ENCODE peak calls at places on chromosomes 4 and X, in eight cellular contexts. L is ovary, P is fibroblast of pulmonary artery, M is coronary artery, B is HCT116, K is left lung, W is NT2/D1, U is HFF-Myc. V is an unnamed sample.

GRCh38 chr4:110418641-110419040 is 57.3 kb upstream of the ENPEP start:
- DNase-seq in P (no peak), B (no peak), U (no peak), L (no peak), W (no peak), K (peak), M (no peak), V (no peak)

GRCh38 chrX:118637997-118638396 is 89.4 kb upstream of the IL13RA1 start:
- DNase-seq in P (peak), W (no peak), U (no peak), B (no peak), K (no peak), M (no peak), L (no peak), V (peak)

GRCh38 chrX:109776432-109776831 is 43.4 kb upstream of the ACSL4 start:
- DNase-seq in W (no peak), P (no peak), U (no peak), B (no peak), K (no peak), L (no peak), M (no peak), V (no peak)

GRCh38 chr4:148563684-148564083 is 121.5 kb upstream of the NR3C2 start:
- DNase-seq in W (no peak), U (no peak), P (no peak), B (no peak), M (no peak), K (no peak), L (no peak), V (no peak)

GRCh38 chr4:180542445-180543100 is 1700.6 kb upstream of the TENM3 start:
- DNase-seq in P (peak), U (no peak), M (no peak), L (no peak), B (peak), K (no peak), W (no peak), V (peak)

GRCh38 chr4:8891646-8892555 is 20.3 kb upstream of the HMX1 start:
- DNase-seq in M (no peak), B (no peak), K (no peak), W (no peak), L (no peak), P (no peak), U (no peak), V (no peak)

GRCh38 chr4:80362578-80363181 is 27.1 kb downstream of the CFAP299 start:
- DNase-seq in L (peak), P (peak), K (peak), W (peak), M (no peak), U (no peak), B (peak), V (peak)

GRCh38 chr4:174365018-174365587 is 81.4 kb downstream of the CEP44 start:
- DNase-seq in B (peak), K (no peak), U (no peak), L (no peak), W (peak), P (peak), M (no peak), V (peak)

GRCh38 chr4:173991321-173991720 is 292.1 kb downstream of the FBXO8 start:
- DNase-seq in B (no peak), U (no peak), P (no peak), M (no peak), W (no peak), L (no peak), K (no peak), V (no peak)

GRCh38 chr4:168264903-168265302 is 53.6 kb downstream of the DDX60 start:
- DNase-seq in K (no peak), L (no peak), M (no peak), U (no peak), W (no peak), P (no peak), B (no peak), V (no peak)

GRCh38 chr4:80922951-80923350 is 107.6 kb upstream of the BMP3 start:
- DNase-seq in U (no peak), P (no peak), K (no peak), L (no peak), W (no peak), M (no peak), B (no peak), V (no peak)

GRCh38 chr4:150976478-150977118 is 38.5 kb downstream of the LRBA start:
- DNase-seq in B (no peak), U (no peak), L (no peak), P (no peak), M (no peak), K (no peak), W (no peak), V (no peak)

GRCh38 chrX:40245411-40246140 is 147.8 kb upstream of the BCOR start:
- DNase-seq in P (peak), U (no peak), B (no peak), M (no peak), W (no peak), K (no peak), L (peak), V (no peak)

GRCh38 chrX:1462596-1463251 is 10.0 kb upstream of the ASMTL start:
- DNase-seq in P (peak), W (no peak), L (no peak), K (no peak), U (no peak), M (peak), B (no peak), V (peak)

GRCh38 chr4:181971973-181972372 is 271.2 kb upstream of the TENM3 start:
- DNase-seq in W (no peak), L (no peak), P (peak), M (no peak), B (no peak), K (no peak), U (no peak), V (peak)

GRCh38 chr4:56650259-56651070 is 30.6 kb downstream of the HOPX start:
- DNase-seq in U (no peak), M (no peak), P (no peak), B (no peak), K (no peak), L (no peak), W (no peak), V (no peak)

GRCh38 chr4:101730291-101731117 is 60.0 kb upstream of the BANK1 start:
- DNase-seq in B (peak), P (peak), K (peak), W (peak), U (peak), M (no peak), L (peak), V (peak)

GRCh38 chrX:8607326-8607725 is 124.6 kb downstream of the ANOS1 start:
- DNase-seq in U (no peak), W (no peak), B (no peak), K (no peak), P (peak), L (no peak), M (no peak), V (no peak)

GRCh38 chr4:71614626-71615025 is 169.3 kb downstream of the GC start:
- DNase-seq in W (no peak), K (no peak), B (no peak), M (no peak), L (no peak), P (no peak), U (no peak), V (no peak)

GRCh38 chr4:138406881-138407280 is 164.7 kb upstream of the SLC7A11 start:
- DNase-seq in M (no peak), W (no peak), K (no peak), L (no peak), U (no peak), P (peak), B (no peak), V (peak)

GRCh38 chr4:1488357-1488756 is 82.1 kb upstream of the NKX1-1 start:
- DNase-seq in K (peak), M (no peak), P (no peak), U (no peak), B (no peak), W (no peak), L (no peak), V (no peak)

GRCh38 chrX:16664059-16664458 is 14.1 kb downstream of the S100G start:
- DNase-seq in W (no peak), U (no peak), K (no peak), L (no peak), M (no peak), P (peak), B (no peak), V (no peak)

GRCh38 chr4:102449751-102450352 is 51.3 kb upstream of the NFKB1 start:
- DNase-seq in P (peak), B (peak), L (peak), W (peak), K (no peak), U (no peak), M (no peak), V (peak)

GRCh38 chrX:115038406-115038805 is 21.0 kb upstream of the IL13RA2 start:
- DNase-seq in U (no peak), L (no peak), M (no peak), B (no peak), W (no peak), P (no peak), K (no peak), V (no peak)

GRCh38 chr4:71229477-71230257 is 109.2 kb upstream of the SLC4A4 start:
- DNase-seq in L (no peak), W (peak), K (no peak), U (no peak), B (peak), P (peak), M (no peak), V (peak)

GRCh38 chr4:74932832-74933561 is at the start of gene PARM1:
- DNase-seq in B (peak), M (peak), K (peak), W (peak), P (peak), U (peak), L (peak), V (peak)

GRCh38 chr4:71941001-71941400 is 90.8 kb upstream of the NPFFR2 start:
- DNase-seq in B (peak), L (no peak), K (no peak), P (peak), W (peak), U (no peak), M (no peak), V (peak)

GRCh38 chr4:104966349-104967033 is 180.2 kb upstream of the TET2 start:
- DNase-seq in P (peak), K (no peak), L (no peak), M (no peak), B (no peak), U (no peak), W (no peak), V (peak)

GRCh38 chr4:140046573-140046972 is 107.4 kb downstream of the MAML3 start:
- DNase-seq in B (no peak), L (no peak), K (no peak), W (no peak), M (no peak), U (no peak), P (no peak), V (no peak)

GRCh38 chrX:33195698-33196097 is 15.7 kb downstream of the DMD start:
- DNase-seq in P (no peak), B (no peak), L (no peak), U (no peak), M (no peak), W (no peak), K (no peak), V (no peak)

GRCh38 chr4:68369474-68369805 is 19.6 kb upstream of the YTHDC1 start:
- DNase-seq in U (no peak), W (no peak), B (peak), L (no peak), K (no peak), M (no peak), P (no peak), V (no peak)

GRCh38 chr4:73721419-73721818 is 18.9 kb upstream of the CXCL8 start:
- DNase-seq in K (no peak), U (peak), P (peak), W (no peak), M (no peak), L (no peak), B (no peak), V (peak)

GRCh38 chr4:13313856-13314255 is 170.3 kb downstream of the RAB28 start:
- DNase-seq in K (no peak), W (no peak), M (no peak), B (no peak), L (no peak), U (peak), P (no peak), V (no peak)

GRCh38 chr4:147360301-147360700 is 120.6 kb upstream of the EDNRA start:
- DNase-seq in P (peak), M (no peak), U (no peak), B (no peak), W (no peak), L (no peak), K (no peak), V (peak)

GRCh38 chr4:66681962-66682361 is 863.3 kb downstream of the CENPC start:
- DNase-seq in W (no peak), B (no peak), K (no peak), P (peak), M (no peak), U (no peak), L (no peak), V (peak)

GRCh38 chr4:122666527-122667245 is 45.8 kb upstream of the IL21 start:
- DNase-seq in M (no peak), U (peak), P (peak), L (no peak), W (no peak), K (no peak), B (peak), V (peak)

GRCh38 chrX:105745863-105746262 is 76.5 kb upstream of the NRK start:
- DNase-seq in B (no peak), U (no peak), P (no peak), M (no peak), K (no peak), W (no peak), L (no peak), V (no peak)

GRCh38 chr4:87910795-87911194 is 64.7 kb upstream of the SPP1 start:
- DNase-seq in U (no peak), W (no peak), K (no peak), M (no peak), P (no peak), B (no peak), L (no peak), V (no peak)
- H3K4me3 ChIP-seq in U (no peak), W (no peak), K (no peak), M (no peak), P (no peak), B (no peak), L (no peak), V (no peak)

DNA sequence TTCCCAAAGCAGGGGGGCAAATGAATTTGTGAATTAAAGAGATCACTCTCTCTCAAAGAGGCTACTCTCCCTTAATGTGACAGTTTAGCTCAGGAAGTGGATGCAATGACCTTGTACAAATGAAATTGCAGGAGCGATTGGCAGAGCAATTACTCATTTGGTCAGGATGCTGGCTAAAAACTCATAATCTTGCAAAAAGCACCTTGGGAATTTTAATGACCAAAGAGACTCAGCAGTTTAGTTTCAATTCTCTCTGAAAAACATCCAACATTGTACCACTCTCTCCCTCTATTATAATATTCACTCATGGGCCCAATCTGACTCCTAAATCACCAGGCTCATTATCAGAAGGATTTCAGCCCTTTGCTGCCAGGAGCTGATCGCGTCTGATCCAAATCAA is 26.1 kb downstream of the PDGFC start:
- DNase-seq in K (no peak), L (no peak), B (no peak), U (no peak), W (no peak), P (no peak), M (no peak), V (peak)
- H3K4me3 ChIP-seq in K (no peak), L (no peak), B (no peak), U (no peak), W (no peak), P (no peak), M (peak), V (peak)

GRCh38 chr4:165331316-165331715 is 3.8 kb downstream of the MSMO1 start:
- DNase-seq in B (no peak), K (no peak), W (no peak), L (no peak), M (no peak), P (no peak), U (no peak), V (no peak)
- H3K4me3 ChIP-seq in B (no peak), K (peak), W (peak), L (no peak), M (no peak), P (peak), U (peak), V (peak)

GRCh38 chr4:78778530-78778929 is 2.4 kb downstream of the BMP2K start:
- DNase-seq in P (no peak), K (no peak), U (no peak), W (no peak), M (no peak), L (no peak), B (no peak), V (no peak)
- H3K4me3 ChIP-seq in P (peak), K (peak), U (peak), W (peak), M (peak), L (no peak), B (no peak), V (peak)